ENCODE peak calls at places on chromosomes 13 and 19, in eight cellular contexts. F, K, H, B, C, Y, O and U are unnamed samples.

GRCh38 chr13:48161530-48162179 is 66.8 kb upstream of the MED4 start:
- DNase-seq in F (no peak), C (no peak), Y (no peak), K (peak; percentile 46), H (no peak), B (no peak), O (no peak), U (no peak)

GRCh38 chr13:103694033-103694432 is 627.8 kb upstream of the SLC10A2 start:
- DNase-seq in K (no peak), C (no peak), F (no peak), Y (peak; percentile 31), B (no peak), O (no peak), H (no peak), U (no peak)

GRCh38 chr13:29441301-29441700 is 154.2 kb downstream of the SLC7A1 start:
- DNase-seq in K (no peak), H (no peak), F (no peak), C (no peak), O (no peak), B (no peak), Y (no peak), U (no peak)

GRCh38 chr19:41882568-41883462 is at the start of gene ARHGEF1:
- DNase-seq in K (peak; percentile 43), Y (no peak), O (peak; percentile 33), B (no peak), C (peak; percentile 89), H (peak; percentile 58), F (peak; percentile 56), U (peak; percentile 43)

GRCh38 chr13:111027481-111028439 is 87.3 kb upstream of the ARHGEF7 start:
- DNase-seq in H (no peak), B (no peak), O (no peak), Y (no peak), F (no peak), C (no peak), K (no peak), U (no peak)

GRCh38 chr19:49613374-49613773 is 22.4 kb downstream of the PRR12 start:
- DNase-seq in B (no peak), C (no peak), Y (no peak), K (peak; percentile 85), O (no peak), F (no peak), H (no peak), U (no peak)

GRCh38 chr13:65260938-65261880 is 1968.9 kb downstream of the PCDH9 start:
- DNase-seq in F (no peak), K (no peak), B (no peak), O (no peak), H (no peak), C (no peak), Y (no peak), U (no peak)

GRCh38 chr13:83515267-83515666 is 367.0 kb downstream of the SLITRK1 start:
- DNase-seq in K (no peak), F (no peak), C (no peak), Y (no peak), O (peak; percentile 41), H (peak; percentile 80), B (no peak), U (no peak)

GRCh38 chr13:34886987-34887386 is 55.1 kb upstream of the NBEA start:
- DNase-seq in K (no peak), C (no peak), H (no peak), Y (no peak), B (no peak), F (no peak), O (no peak), U (no peak)

GRCh38 chr19:1271528-1272422 is 2.6 kb downstream of the CIRBP start:
- DNase-seq in F (peak; percentile 52), Y (no peak), C (no peak), K (peak; percentile 61), B (no peak), H (no peak), O (no peak), U (no peak)

GRCh38 chr19:33780746-33781145 is 15.9 kb upstream of the KCTD15 start:
- DNase-seq in Y (no peak), C (no peak), B (no peak), K (no peak), F (no peak), O (peak; percentile 10), H (no peak), U (no peak)

GRCh38 chr13:49560270-49561063 is 24.9 kb downstream of the RCBTB1 start:
- DNase-seq in K (peak; percentile 58), F (peak; percentile 44), Y (no peak), C (no peak), O (peak; percentile 20), B (no peak), H (peak; percentile 37), U (no peak)

GRCh38 chr13:66774046-66774445 is 456.1 kb downstream of the PCDH9 start:
- DNase-seq in F (no peak), K (no peak), H (no peak), C (no peak), Y (no peak), O (no peak), B (no peak), U (no peak)

GRCh38 chr19:36918090-36918489 is 2.0 kb downstream of the ZNF568 start:
- DNase-seq in K (no peak), O (no peak), H (no peak), C (no peak), Y (no peak), B (no peak), F (no peak), U (no peak)
- H3K9me3 ChIP-seq in K (no peaks in the 10 kb centered on the region), O (no peaks in the 10 kb centered on the region), H (peaks cover 40% of the 10 kb centered on the region), C (peaks cover 7% of the 10 kb centered on the region), Y (peaks cover 9% of the 10 kb centered on the region), B (peaks cover 14% of the 10 kb centered on the region), F (no peaks in the 10 kb centered on the region), U (peaks cover 4% of the 10 kb centered on the region)

DNA sequence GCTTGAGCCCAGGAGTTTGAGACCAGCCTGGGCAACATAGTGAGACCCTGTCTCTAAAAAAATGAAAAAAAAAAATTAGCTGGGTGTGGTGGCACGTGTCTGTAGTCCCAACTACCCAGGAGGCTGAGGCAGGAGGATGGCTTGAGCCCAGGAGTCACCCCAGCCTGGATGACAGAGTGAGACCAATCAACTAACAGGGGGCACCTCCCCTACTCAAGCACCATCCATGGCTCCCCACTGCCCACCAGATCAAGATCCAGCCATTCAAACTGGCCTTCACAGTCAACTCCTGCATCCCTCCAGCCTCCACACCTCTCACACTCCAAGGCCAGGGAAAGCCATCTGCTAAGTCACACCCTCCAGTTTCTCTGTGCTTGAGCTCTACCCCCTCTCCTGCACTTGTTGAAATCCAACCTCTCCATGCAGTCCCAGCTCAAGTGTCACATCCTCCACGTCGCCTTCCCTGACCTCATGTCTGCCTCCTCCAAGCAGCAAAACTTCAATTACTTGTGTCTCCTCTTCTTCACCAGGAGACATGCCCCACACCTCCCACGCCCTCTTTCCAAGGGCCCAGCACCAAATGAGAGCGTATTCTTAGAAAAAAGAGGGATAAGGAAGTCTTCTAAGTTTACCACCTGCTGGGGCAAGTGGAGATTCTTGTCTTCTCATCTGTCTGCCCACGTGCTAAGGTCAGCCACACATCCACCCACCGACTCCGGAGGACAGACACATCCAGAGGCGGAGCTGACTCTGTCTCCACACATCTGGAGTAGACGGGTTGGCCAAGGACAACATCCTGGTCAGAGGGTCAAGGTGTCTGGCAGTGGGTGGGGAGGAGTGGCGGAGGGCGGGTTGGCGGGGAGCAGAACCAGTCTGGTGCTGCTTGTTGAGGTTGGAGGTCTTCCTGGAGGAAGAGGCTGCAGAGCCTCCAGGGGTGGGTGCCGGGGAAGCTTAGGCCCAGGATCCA is 974 bp upstream of the CYP4F22 start:
- DNase-seq in B (no peak), O (no peak), C (no peak), K (no peak), Y (no peak), H (no peak), F (no peak), U (no peak)
- H3K9me3 ChIP-seq in B (no peaks in the 10 kb centered on the region), O (no peaks in the 10 kb centered on the region), C (no peaks in the 10 kb centered on the region), K (no peaks in the 10 kb centered on the region), Y (peaks cover 73% of the 10 kb centered on the region), H (no peaks in the 10 kb centered on the region), F (no peaks in the 10 kb centered on the region), U (no peaks in the 10 kb centered on the region)

GRCh38 chr19:37095859-37096258 is 17.6 kb downstream of the ZNF420 start:
- DNase-seq in K (no peak), F (no peak), O (peak; percentile 8), H (no peak), B (no peak), C (no peak), Y (no peak), U (no peak)
- H3K9me3 ChIP-seq in K (peaks cover 37% of the 10 kb centered on the region), F (peaks cover 6% of the 10 kb centered on the region), O (no peaks in the 10 kb centered on the region), H (peaks cover 95% of the 10 kb centered on the region), B (peaks cover 96% of the 10 kb centered on the region), C (peaks cover 21% of the 10 kb centered on the region), Y (peaks cover 31% of the 10 kb centered on the region), U (peaks cover 16% of the 10 kb centered on the region)

GRCh38 chr13:21434588-21434987 is 24.5 kb downstream of the ZDHHC20 start:
- DNase-seq in Y (no peak), K (no peak), O (no peak), F (no peak), C (no peak), H (no peak), B (no peak), U (no peak)
- H3K9me3 ChIP-seq in Y (no peaks in the 10 kb centered on the region), K (peaks cover 13% of the 10 kb centered on the region), O (no peaks in the 10 kb centered on the region), F (no peaks in the 10 kb centered on the region), C (no peaks in the 10 kb centered on the region), H (no peaks in the 10 kb centered on the region), B (peaks cover 16% of the 10 kb centered on the region), U (peaks cover under 1% of the 10 kb centered on the region)

DNA sequence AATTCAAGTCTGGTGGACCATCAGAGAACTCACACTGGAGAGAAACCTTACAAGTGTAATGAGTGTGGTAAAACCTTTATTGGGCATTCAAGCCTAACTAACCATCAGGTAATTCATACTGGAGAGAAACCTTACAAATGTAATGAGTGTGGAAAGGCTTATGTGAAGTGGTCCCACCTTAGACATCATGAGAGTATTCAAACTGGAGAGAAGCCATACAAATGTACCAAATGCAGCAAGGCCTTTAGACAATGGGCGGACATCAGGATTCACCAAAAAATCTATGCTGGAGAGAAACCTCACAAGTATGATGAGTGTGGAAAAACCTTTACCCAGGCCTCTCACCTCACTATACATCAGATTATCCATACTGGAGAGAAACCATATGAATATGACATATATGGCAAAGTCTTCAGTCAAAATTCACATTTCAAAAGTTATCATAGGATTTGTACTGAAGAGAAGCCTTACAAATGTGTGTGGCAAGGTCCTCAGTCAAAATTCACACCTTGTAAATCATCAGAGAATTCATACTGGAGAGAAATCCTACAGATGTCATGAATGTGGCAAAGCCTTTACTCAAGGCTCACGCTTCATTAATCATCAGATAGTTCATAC is 19.7 kb upstream of the ZNF665 start:
- DNase-seq in F (no peak), O (no peak), H (no peak), C (no peak), B (no peak), K (no peak), Y (no peak), U (no peak)
- H3K9me3 ChIP-seq in F (peaks cover 41% of the 10 kb centered on the region), O (no peaks in the 10 kb centered on the region), H (peaks cover 99% of the 10 kb centered on the region), C (peaks cover 35% of the 10 kb centered on the region), B (peaks cover 99% of the 10 kb centered on the region), K (peaks cover 99% of the 10 kb centered on the region), Y (peaks cover 64% of the 10 kb centered on the region), U (peaks cover 43% of the 10 kb centered on the region)

DNA sequence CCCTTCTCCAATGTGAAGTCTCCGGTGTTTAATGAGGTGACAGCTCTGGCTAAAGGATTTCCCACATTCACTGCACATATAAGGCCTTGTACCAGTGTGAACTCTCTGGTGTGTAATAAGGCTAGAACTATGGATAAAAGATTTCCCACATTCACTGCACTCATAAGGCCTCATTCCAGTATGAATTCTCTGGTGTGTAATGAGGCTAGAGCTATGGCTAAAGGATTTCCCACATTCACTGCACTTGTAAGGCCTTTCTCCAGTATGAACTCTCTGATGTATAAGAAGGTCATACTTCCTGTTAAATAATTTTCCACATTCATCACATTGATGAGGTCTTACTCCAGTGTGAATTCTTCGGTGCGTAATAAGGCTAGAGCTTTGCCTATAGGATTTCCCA is 5.9 kb downstream of the ZNF256 start:
- DNase-seq in C (no peak), B (no peak), H (no peak), O (no peak), K (no peak), Y (no peak), F (no peak), U (no peak)
- H3K9me3 ChIP-seq in C (no peaks in the 10 kb centered on the region), B (peaks cover 89% of the 10 kb centered on the region), H (peaks cover 24% of the 10 kb centered on the region), O (peaks cover 2% of the 10 kb centered on the region), K (peaks cover 34% of the 10 kb centered on the region), Y (no peaks in the 10 kb centered on the region), F (peaks cover 5% of the 10 kb centered on the region), U (peaks cover 27% of the 10 kb centered on the region)